ENCODE peak calls at places on chromosomes 3 and 15, in four cellular contexts. X is HCT116, P is K562, B is HepG2. A is an unnamed sample.

GRCh38 chr3:151974067-151974466 is 100.6 kb downstream of the SUCNR1 start:
- DNase-seq in X (no peak), P (no peak), B (no peak), A (no peak)

GRCh38 chr3:23116041-23116440 is 87.1 kb upstream of the UBE2E2 start:
- DNase-seq in X (no peak), P (no peak), B (no peak), A (no peak)

GRCh38 chr3:13133011-13133410 is 59.8 kb upstream of the IQSEC1 start:
- DNase-seq in X (no peak), P (no peak), B (no peak), A (no peak)

GRCh38 chr3:45953536-45953935 is 10.3 kb downstream of the CXCR6 start:
- DNase-seq in X (no peak), P (no peak), B (no peak), A (no peak)

GRCh38 chr3:195238626-195239118 is 32.3 kb downstream of the XXYLT1 start:
- DNase-seq in X (no peak), P (no peak), B (no peak), A (no peak)

GRCh38 chr3:140447136-140447535 is 230.7 kb upstream of the TRIM42 start:
- DNase-seq in X (no peak), P (no peak), B (no peak), A (no peak)

GRCh38 chr3:132721479-132722164 is 587 bp downstream of the NPHP3 start:
- DNase-seq in X (no peak), P (no peak), B (peak; percentile 59), A (no peak)

GRCh38 chr3:165854696-165855095 is 17.5 kb upstream of the BCHE start:
- DNase-seq in X (no peak), P (peak; percentile 7), B (peak; percentile 1), A (no peak)

GRCh38 chr3:113495035-113495434 is 19.9 kb downstream of the SPICE1 start:
- DNase-seq in X (peak; percentile 23), P (no peak), B (peak; percentile 34), A (no peak)

GRCh38 chr3:150091626-150092025 is 120.9 kb upstream of the PFN2 start:
- DNase-seq in X (no peak), P (no peak), B (no peak), A (no peak)

GRCh38 chr15:82943176-82943575 is 9.3 kb downstream of the HOMER2 start:
- DNase-seq in X (no peak), P (no peak), B (no peak), A (no peak)

GRCh38 chr15:57675481-57676181 is 30.9 kb upstream of the POLR2M start:
- DNase-seq in X (no peak), P (no peak), B (peak; percentile 21), A (no peak)

GRCh38 chr3:73540969-73541740 is 83.6 kb downstream of the PDZRN3 start:
- DNase-seq in X (no peak), P (no peak), B (no peak), A (no peak)

GRCh38 chr15:20340331-20340811 is 201.2 kb downstream of the GOLGA6L6 start:
- DNase-seq in X (no peak), P (peak; percentile 20), B (no peak), A (no peak)

GRCh38 chr15:83106994-83107840 is at the start of gene TM6SF1:
- DNase-seq in X (no peak), P (peak; percentile 57), B (no peak), A (no peak)

GRCh38 chr15:81419304-81419943 is 45.4 kb upstream of the TMC3 start:
- DNase-seq in X (no peak), P (no peak), B (no peak), A (no peak)

GRCh38 chr3:169861871-169862270 is 7.9 kb downstream of the LRRC31 start:
- DNase-seq in X (no peak), P (no peak), B (no peak), A (no peak)

GRCh38 chr15:62241135-62241770 is 76.2 kb upstream of the C2CD4B start:
- DNase-seq in X (peak; percentile 36), P (no peak), B (peak; percentile 32), A (no peak)

GRCh38 chr3:134608957-134609525 is 41.8 kb downstream of the KY start:
- DNase-seq in X (no peak), P (no peak), B (no peak), A (no peak)

GRCh38 chr3:166263460-166263859 is 426.2 kb upstream of the BCHE start:
- DNase-seq in X (no peak), P (no peak), B (no peak), A (no peak)

GRCh38 chr3:55690746-55691540 is 203.8 kb upstream of the WNT5A start:
- DNase-seq in X (no peak), P (no peak), B (no peak), A (no peak)

GRCh38 chr15:55823191-55823670 is 80.3 kb upstream of the PRTG start:
- DNase-seq in X (no peak), P (no peak), B (no peak), A (no peak)

GRCh38 chr3:109548192-109548938 is 211.0 kb upstream of the DPPA4 start:
- DNase-seq in X (no peak), P (no peak), B (no peak), A (no peak)

GRCh38 chr3:25567806-25568524 is 96.7 kb downstream of the TOP2B start:
- DNase-seq in X (no peak), P (no peak), B (no peak), A (no peak)

GRCh38 chr15:38271895-38272294 is 19.3 kb downstream of the SPRED1 start:
- DNase-seq in X (no peak), P (no peak), B (no peak), A (no peak)

GRCh38 chr3:139491027-139491700 is 14.8 kb upstream of the RBP2 start:
- DNase-seq in X (no peak), P (no peak), B (peak; percentile 17), A (no peak)

GRCh38 chr15:42085236-42085605 is 9.1 kb downstream of the PLA2G4D start:
- DNase-seq in X (no peak), P (no peak), B (no peak), A (no peak)

GRCh38 chr3:37491776-37492175 is 317.4 kb upstream of the LRRFIP2 start:
- DNase-seq in X (no peak), P (no peak), B (no peak), A (no peak)

GRCh38 chr3:16861432-16861831 is 23.3 kb upstream of the PLCL2 start:
- DNase-seq in X (no peak), P (no peak), B (no peak), A (no peak)

GRCh38 chr3:65593780-65594752 is 444.7 kb downstream of the MAGI1 start:
- DNase-seq in X (no peak), P (peak; percentile 20), B (no peak), A (no peak)

GRCh38 chr15:34049096-34049495 is 10.1 kb upstream of the AVEN start:
- DNase-seq in X (no peak), P (no peak), B (no peak), A (no peak)
- TF ChIP-seq TCF7L2 in X (no peak), P (no peak), B (no peak), A (no peak)

GRCh38 chr3:192727032-192727847 is at the start of gene FGF12:
- DNase-seq in X (no peak), P (peak; percentile 22), B (peak; percentile 2), A (no peak)
- H3K4me3 ChIP-seq in X (no peak within 1 kb of the TSS), P (no peak within 1 kb of the TSS), B (no peak within 1 kb of the TSS), A (peak within 1 kb of the TSS; percentile 3)

DNA sequence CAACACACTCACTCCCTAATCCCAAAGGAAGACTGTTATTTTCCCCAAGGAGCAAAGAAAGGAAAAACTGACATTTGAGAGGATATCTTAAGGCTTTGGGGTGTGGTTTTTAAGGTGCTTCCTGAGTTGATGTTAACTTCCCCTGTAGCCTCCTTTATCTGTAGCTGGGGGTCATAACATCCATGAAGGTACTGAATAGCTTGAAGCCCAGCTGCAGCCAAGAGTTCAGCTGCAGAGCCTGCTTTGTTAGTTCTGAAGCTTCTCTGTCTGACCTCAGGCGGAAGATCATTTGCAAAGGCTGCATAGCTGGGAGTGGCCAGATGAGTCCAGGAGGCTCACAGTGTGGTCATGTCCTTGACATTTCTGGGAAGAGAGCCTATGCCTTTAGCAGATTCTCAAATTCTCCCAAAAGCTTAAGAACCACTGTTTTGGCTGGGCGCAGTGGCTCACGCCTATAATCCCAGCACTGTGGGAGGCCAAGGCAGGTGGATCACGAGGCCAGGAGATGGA is 165.4 kb downstream of the SV2B start:
- DNase-seq in X (no peak), P (no peak), B (no peak), A (no peak)
- TF ChIP-seq TCF7L2 in X (no peak), P (no peak), B (no peak), A (no peak)

DNA sequence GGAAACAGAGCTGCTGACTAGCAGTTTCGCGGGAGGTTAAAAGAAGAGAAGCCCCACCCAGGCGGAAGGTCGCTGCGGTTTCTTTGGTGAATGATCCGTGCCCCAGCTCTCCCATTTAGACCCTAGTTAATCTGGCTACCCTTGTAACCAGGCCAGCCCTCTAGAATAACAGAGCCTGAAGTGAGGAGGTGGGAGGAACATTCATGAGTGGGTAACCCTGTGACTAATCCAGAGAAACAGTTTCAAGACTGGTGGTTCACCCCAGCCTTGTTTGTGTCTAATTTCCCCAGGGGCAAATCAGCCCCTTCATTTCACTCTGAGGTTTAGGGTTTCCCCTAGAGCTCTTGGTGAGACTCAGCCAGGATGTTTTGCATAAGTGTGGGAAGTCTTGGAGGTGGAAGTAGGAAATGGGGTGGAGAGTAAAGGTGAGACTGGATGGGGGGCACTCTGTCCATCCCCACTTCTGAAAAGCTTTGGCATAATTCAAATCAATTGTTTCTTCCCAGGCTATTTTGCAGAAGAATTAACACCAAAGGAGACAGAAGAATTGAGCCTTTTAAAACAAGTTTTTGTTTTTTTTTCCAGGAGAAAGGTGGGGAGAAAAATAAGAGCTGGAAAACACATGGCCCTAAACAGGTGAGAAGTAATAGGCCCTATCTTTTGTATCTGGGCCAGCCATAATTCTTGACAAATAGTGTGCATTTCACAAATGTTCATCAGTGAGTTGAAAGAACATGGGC is 303.1 kb downstream of the RPLP1 start:
- DNase-seq in X (no peak), P (no peak), B (no peak), A (no peak)
- H3K4me3 ChIP-seq in X (no peak overlapping the region), P (no peak overlapping the region), B (no peak overlapping the region), A (no peak overlapping the region)

GRCh38 chr15:43436395-43436794 is 56.6 kb downstream of the TP53BP1 start:
- DNase-seq in X (no peak), P (no peak), B (no peak), A (no peak)

GRCh38 chr15:43433661-43434303 is 59.2 kb downstream of the TP53BP1 start:
- DNase-seq in X (no peak), P (no peak), B (no peak), A (no peak)

GRCh38 chr15:43434436-43434835 is 58.5 kb downstream of the TP53BP1 start:
- DNase-seq in X (no peak), P (no peak), B (no peak), A (no peak)

GRCh38 chr15:43433160-43433559 is 59.8 kb downstream of the TP53BP1 start:
- DNase-seq in X (no peak), P (no peak), B (no peak), A (no peak)
- TF ChIP-seq TCF7L2 in X (no peak), P (no peak), B (no peak), A (no peak)

DNA sequence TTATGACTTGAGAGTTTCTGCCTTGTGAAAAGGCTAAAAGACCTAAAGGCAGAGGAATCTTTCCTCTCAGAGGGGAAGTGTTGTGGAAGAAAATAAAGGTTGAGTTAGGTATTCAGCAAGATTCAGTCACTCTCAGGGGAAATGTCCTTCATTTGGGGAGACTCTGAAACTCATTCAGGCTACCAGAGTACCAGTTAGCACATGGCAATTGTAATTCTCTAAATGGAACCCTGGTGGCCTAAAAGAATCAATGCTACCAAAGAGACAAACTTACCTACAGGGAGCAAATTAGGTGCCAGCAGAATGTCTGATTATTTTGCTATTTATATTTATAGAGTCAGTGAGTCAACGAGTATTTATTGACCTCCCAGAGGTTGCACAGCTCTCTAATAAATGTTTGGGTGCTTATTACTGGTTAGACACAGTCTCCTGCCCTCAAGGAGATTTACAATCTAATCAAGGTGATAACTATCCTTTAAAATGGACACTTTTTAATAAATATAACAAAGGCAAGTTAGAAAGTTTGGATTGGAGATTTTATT is 33.9 kb upstream of the CDIN1 start:
- DNase-seq in X (no peak), P (no peak), B (no peak), A (no peak)
- H3K4me3 ChIP-seq in X (no peak overlapping the region), P (no peak overlapping the region), B (no peak overlapping the region), A (no peak overlapping the region)